ENCODE peak calls at places on chromosomes 13 and 19, in five cellular contexts. M, Z, Q, Y and C are unnamed samples.

GRCh38 chr19:4732680-4733114 is 9.1 kb upstream of the DPP9 start:
- DNase-seq in M (no peak), Z (peak; percentile 57), Q (no peak), Y (no peak), C (no peak)

GRCh38 chr19:51639916-51640315 is 6.7 kb downstream of the SIGLEC14 start:
- DNase-seq in M (no peak), Z (no peak), Q (no peak), Y (no peak), C (no peak)

GRCh38 chr13:95002968-95003813 is 290.8 kb upstream of the SOX21 start:
- DNase-seq in M (no peak), Z (no peak), Q (no peak), Y (no peak), C (no peak)

GRCh38 chr13:106143930-106144709 is 391.3 kb downstream of the EFNB2 start:
- DNase-seq in M (no peak), Z (no peak), Q (no peak), Y (no peak), C (no peak)

GRCh38 chr19:19160489-19161035 is 9.5 kb downstream of the MEF2B start:
- DNase-seq in M (no peak), Z (no peak), Q (no peak), Y (no peak), C (no peak)

GRCh38 chr19:13833330-13834265 is 38.4 kb downstream of the ZSWIM4 start:
- DNase-seq in M (peak; percentile 95), Z (peak; percentile 86), Q (peak; percentile 91), Y (peak; percentile 99), C (peak; percentile 98)

GRCh38 chr13:79703772-79704171 is 222.8 kb downstream of the NDFIP2 start:
- DNase-seq in M (no peak), Z (no peak), Q (no peak), Y (no peak), C (no peak)

GRCh38 chr13:85236431-85236830 is 562.8 kb downstream of the SLITRK6 start:
- DNase-seq in M (no peak), Z (peak; percentile 54), Q (no peak), Y (no peak), C (no peak)

GRCh38 chr13:53885997-53886396 is 857.4 kb downstream of the OLFM4 start:
- DNase-seq in M (no peak), Z (no peak), Q (no peak), Y (no peak), C (no peak)

GRCh38 chr13:110308377-110309158 is 1.5 kb downstream of the COL4A2 start:
- DNase-seq in M (peak; percentile 37), Z (no peak), Q (no peak), Y (no peak), C (no peak)

GRCh38 chr19:2969104-2969504 is 8.3 kb upstream of the TLE6 start:
- DNase-seq in M (peak; percentile 35), Z (no peak), Q (no peak), Y (no peak), C (no peak)

GRCh38 chr13:58080806-58081205 is 449.3 kb downstream of the PCDH17 start:
- DNase-seq in M (no peak), Z (no peak), Q (no peak), Y (no peak), C (no peak)

GRCh38 chr19:51366999-51367564 is 894 bp upstream of the ETFB start:
- DNase-seq in M (no peak), Z (no peak), Q (no peak), Y (no peak), C (no peak)

GRCh38 chr19:51289635-51290034 is 21.8 kb upstream of the IGLON5 start:
- DNase-seq in M (no peak), Z (no peak), Q (no peak), Y (no peak), C (no peak)

GRCh38 chr19:56170261-56170660 is 5.5 kb upstream of the GALP start:
- DNase-seq in M (no peak), Z (peak; percentile 43), Q (no peak), Y (no peak), C (no peak)

GRCh38 chr19:14383898-14384669 is 2.8 kb downstream of the ADGRE5 start:
- DNase-seq in M (no peak), Z (peak; percentile 55), Q (peak; percentile 27), Y (no peak), C (no peak)

GRCh38 chr19:7888145-7888825 is at the start of gene LRRC8E:
- DNase-seq in M (no peak), Z (peak; percentile 55), Q (no peak), Y (peak; percentile 74), C (no peak)

GRCh38 chr13:48315981-48316380 is 12.4 kb downstream of the RB1 start:
- DNase-seq in M (no peak), Z (no peak), Q (no peak), Y (no peak), C (no peak)

GRCh38 chr13:110593430-110594130 is 21.8 kb upstream of the NAXD start:
- DNase-seq in M (no peak), Z (peak; percentile 57), Q (no peak), Y (no peak), C (no peak)

GRCh38 chr13:23703241-23703640 is 133.0 kb downstream of the TNFRSF19 start:
- DNase-seq in M (no peak), Z (no peak), Q (no peak), Y (no peak), C (no peak)

GRCh38 chr19:11639245-11639601 is 41.9 kb downstream of the ZNF627 start:
- DNase-seq in M (no peak), Z (no peak), Q (no peak), Y (no peak), C (no peak)

GRCh38 chr13:92991687-92992086 is 234.9 kb upstream of the GPC6 start:
- DNase-seq in M (no peak), Z (peak; percentile 11), Q (no peak), Y (no peak), C (no peak)

GRCh38 chr19:49560358-49560900 is 19.9 kb downstream of the NOSIP start:
- DNase-seq in M (no peak), Z (no peak), Q (peak; percentile 89), Y (no peak), C (no peak)

GRCh38 chr13:80871481-80871880 is 530.6 kb upstream of the SPRY2 start:
- DNase-seq in M (no peak), Z (no peak), Q (no peak), Y (no peak), C (no peak)

GRCh38 chr19:51375504-51376221 is 3.2 kb upstream of the NKG7 start:
- DNase-seq in M (no peak), Z (no peak), Q (no peak), Y (no peak), C (no peak)

GRCh38 chr13:21124853-21125252 is 51.5 kb downstream of the SKA3 start:
- DNase-seq in M (no peak), Z (peak; percentile 63), Q (no peak), Y (no peak), C (no peak)

GRCh38 chr13:113862191-113862765 is 1.6 kb downstream of the GAS6 start:
- DNase-seq in M (peak; percentile 23), Z (peak; percentile 36), Q (no peak), Y (peak; percentile 46), C (no peak)

GRCh38 chr13:110714798-110715394 is 1.4 kb downstream of the ING1 start:
- DNase-seq in M (peak; percentile 66), Z (peak; percentile 25), Q (peak; percentile 29), Y (peak; percentile 61), C (no peak)

GRCh38 chr13:72295173-72295572 is 428.2 kb upstream of the DACH1 start:
- DNase-seq in M (peak; percentile 18), Z (no peak), Q (no peak), Y (no peak), C (no peak)

GRCh38 chr19:35041548-35042055 is at the start of gene HPN:
- DNase-seq in M (no peak), Z (no peak), Q (no peak), Y (peak; percentile 66), C (no peak)

DNA sequence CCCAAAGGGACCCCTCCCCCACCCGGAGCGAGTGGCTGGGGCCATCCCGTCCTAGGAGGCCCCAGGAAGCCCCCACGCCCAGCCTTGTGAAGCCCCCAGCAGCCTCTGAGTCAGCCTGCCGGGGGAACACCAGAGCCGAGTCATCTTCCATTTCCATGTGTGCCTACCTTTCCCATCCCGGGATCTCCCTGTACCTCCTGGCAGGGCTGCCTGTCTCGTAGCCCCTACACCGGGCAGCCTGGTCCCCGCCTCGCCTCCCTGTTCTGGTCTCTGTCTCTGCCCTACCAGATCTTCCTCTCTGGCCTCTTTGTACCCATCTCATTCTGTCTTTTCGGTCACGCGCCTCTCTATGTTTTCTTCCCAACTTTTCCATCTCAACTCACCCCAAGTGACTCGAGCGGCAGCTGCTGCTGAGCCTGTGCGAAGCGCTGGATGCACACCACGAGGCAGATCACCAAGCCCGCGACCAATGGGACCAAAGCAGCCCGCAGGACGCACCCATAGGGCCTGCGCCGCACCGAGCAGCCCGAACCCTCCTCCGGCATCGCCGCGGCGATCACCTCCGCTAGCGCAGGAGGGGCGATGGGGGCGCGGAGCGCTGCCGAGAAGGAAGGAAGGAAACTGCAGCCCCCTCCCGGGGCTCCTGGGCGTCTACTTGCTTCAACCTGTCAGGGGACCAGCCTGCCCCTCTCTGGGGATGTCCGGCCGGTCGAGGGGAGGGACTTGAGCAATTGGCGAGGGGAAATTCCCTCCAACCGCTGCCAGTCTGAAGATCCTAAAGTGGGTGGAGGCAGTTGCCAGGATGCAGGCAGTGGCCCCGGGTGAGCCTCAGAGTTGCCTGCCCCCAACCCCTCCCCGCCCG is at the start of gene CD70:
- DNase-seq in M (no peak), Z (no peak), Q (no peak), Y (no peak), C (no peak)
- TF ChIP-seq POLR2A in M (no peak), Z (no peak), Q (no peak), Y (no peak), C (no peak)

DNA sequence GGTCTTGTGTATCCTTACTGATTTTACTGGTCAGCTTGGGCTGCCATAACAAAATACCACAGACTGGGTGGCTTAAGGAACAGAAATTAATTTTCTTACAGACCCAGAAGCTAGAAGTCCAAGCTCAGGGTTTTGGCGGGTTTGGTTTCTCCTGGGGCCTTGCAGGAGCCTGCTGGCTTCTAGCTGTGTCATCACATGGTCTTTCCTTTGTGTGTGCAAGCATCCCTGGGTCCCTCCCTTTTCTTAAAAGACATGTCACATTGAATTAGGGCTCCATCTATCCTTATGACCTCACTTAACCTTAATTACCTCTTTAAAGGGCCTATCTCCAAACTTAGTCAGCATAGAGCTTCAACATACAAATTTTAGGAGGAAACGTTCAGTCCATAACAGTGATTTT is 23.4 kb downstream of the UBAC2 start:
- DNase-seq in M (no peak), Z (no peak), Q (no peak), Y (no peak), C (peak; percentile 24)
- H3K27ac ChIP-seq in M (no peak overlapping the region), Z (no peak overlapping the region), Q (peak overlapping the region; percentile 20), Y (no peak overlapping the region), C (no peak overlapping the region)

GRCh38 chr13:30418886-30419459 is 3.3 kb upstream of the UBE2L5 start:
- DNase-seq in M (no peak), Z (no peak), Q (no peak), Y (no peak), C (no peak)

GRCh38 chr13:30418075-30418715 is 4.1 kb upstream of the UBE2L5 start:
- DNase-seq in M (no peak), Z (no peak), Q (no peak), Y (no peak), C (no peak)

GRCh38 chr13:30423891-30424290 is 1.6 kb downstream of the UBE2L5 start:
- DNase-seq in M (no peak), Z (no peak), Q (no peak), Y (no peak), C (no peak)

GRCh38 chr13:30421093-30422055 is 919 bp upstream of the UBE2L5 start:
- DNase-seq in M (peak; percentile 80), Z (peak; percentile 80), Q (peak; percentile 53), Y (peak; percentile 77), C (peak; percentile 95)

GRCh38 chr13:30422056-30422914 is at the start of gene UBE2L5:
- DNase-seq in M (peak; percentile 76), Z (peak; percentile 74), Q (peak; percentile 65), Y (peak; percentile 80), C (peak; percentile 95)
- TF ChIP-seq POLR2A in M (no peak), Z (no peak), Q (peak; percentile 70), Y (no peak), C (no peak)

GRCh38 chr19:45156231-45156630 is 4.6 kb downstream of the NKPD1 start:
- DNase-seq in M (no peak), Z (no peak), Q (no peak), Y (no peak), C (no peak)
- H3K27ac ChIP-seq in M (no peak overlapping the region), Z (no peak overlapping the region), Q (no peak overlapping the region), Y (no peak overlapping the region), C (no peak overlapping the region)